ENCODE peak calls at places on chromosome 15, in seven cellular contexts. One of them, this sample, is unnamed.

GRCh38 chr15:89632563-89633430 is 22.5 kb downstream of the KIF7 start:
- DNase-seq in SK-N-SH: peak; percentile 14
- DNase-seq in HCT116: no peak
- DNase-seq in A549: no peak
- DNase-seq in IMR-90: no peak
- DNase-seq in PC-3: no peak
- DNase-seq in GM23248: no peak
- DNase-seq in this sample: no peak

GRCh38 chr15:41926184-41927056 is 32.6 kb upstream of the SPTBN5 start:
- DNase-seq in A549: no peak
- DNase-seq in IMR-90: no peak
- DNase-seq in PC-3: peak; percentile 67
- DNase-seq in SK-N-SH: no peak
- DNase-seq in GM23248: peak; percentile 65
- DNase-seq in HCT116: no peak
- DNase-seq in this sample: no peak

GRCh38 chr15:81281925-81282895 is 41.7 kb downstream of the STARD5 start:
- DNase-seq in GM23248: no peak
- DNase-seq in HCT116: no peak
- DNase-seq in IMR-90: no peak
- DNase-seq in SK-N-SH: no peak
- DNase-seq in PC-3: no peak
- DNase-seq in A549: no peak
- DNase-seq in this sample: no peak

GRCh38 chr15:91258436-91258779 is 158.4 kb downstream of the SV2B start:
- DNase-seq in A549: peak; percentile 28
- DNase-seq in PC-3: no peak
- DNase-seq in IMR-90: no peak
- DNase-seq in GM23248: no peak
- DNase-seq in HCT116: no peak
- DNase-seq in SK-N-SH: no peak
- DNase-seq in this sample: no peak

GRCh38 chr15:83284563-83285283 is at the start of gene BNC1:
- DNase-seq in PC-3: no peak
- DNase-seq in SK-N-SH: no peak
- DNase-seq in A549: no peak
- DNase-seq in IMR-90: no peak
- DNase-seq in HCT116: no peak
- DNase-seq in GM23248: no peak
- DNase-seq in this sample: no peak

GRCh38 chr15:52171386-52171785 is 19.8 kb downstream of the GNB5 start:
- DNase-seq in IMR-90: peak; percentile 24
- DNase-seq in HCT116: no peak
- DNase-seq in A549: no peak
- DNase-seq in SK-N-SH: peak; percentile 19
- DNase-seq in GM23248: peak; percentile 35
- DNase-seq in PC-3: no peak
- DNase-seq in this sample: no peak

GRCh38 chr15:33201376-33202189 is 7.1 kb upstream of the FMN1 start:
- DNase-seq in IMR-90: peak; percentile 20
- DNase-seq in HCT116: peak; percentile 95
- DNase-seq in PC-3: peak; percentile 98
- DNase-seq in A549: peak; percentile 96
- DNase-seq in SK-N-SH: peak; percentile 42
- DNase-seq in GM23248: peak; percentile 77
- DNase-seq in this sample: peak; percentile 45

GRCh38 chr15:49035825-49036224 is 10.4 kb downstream of the SECISBP2L start:
- DNase-seq in HCT116: no peak
- DNase-seq in SK-N-SH: no peak
- DNase-seq in PC-3: no peak
- DNase-seq in A549: no peak
- DNase-seq in GM23248: no peak
- DNase-seq in IMR-90: no peak
- DNase-seq in this sample: no peak

GRCh38 chr15:48862705-48863104 is 15.2 kb upstream of the EID1 start:
- DNase-seq in A549: no peak
- DNase-seq in SK-N-SH: no peak
- DNase-seq in GM23248: no peak
- DNase-seq in HCT116: no peak
- DNase-seq in PC-3: no peak
- DNase-seq in IMR-90: no peak
- DNase-seq in this sample: no peak

GRCh38 chr15:88613074-88613944 is 7.8 kb upstream of the AEN start:
- DNase-seq in PC-3: no peak
- DNase-seq in IMR-90: peak; percentile 33
- DNase-seq in SK-N-SH: no peak
- DNase-seq in HCT116: no peak
- DNase-seq in GM23248: no peak
- DNase-seq in A549: no peak
- DNase-seq in this sample: peak; percentile 24

GRCh38 chr15:87711011-87711410 is 545.5 kb downstream of the NTRK3 start:
- DNase-seq in GM23248: no peak
- DNase-seq in A549: no peak
- DNase-seq in HCT116: no peak
- DNase-seq in IMR-90: peak; percentile 45
- DNase-seq in SK-N-SH: no peak
- DNase-seq in PC-3: no peak
- DNase-seq in this sample: peak; percentile 82

GRCh38 chr15:39628131-39628482 is 47.2 kb downstream of the THBS1 start:
- DNase-seq in GM23248: no peak
- DNase-seq in HCT116: no peak
- DNase-seq in A549: no peak
- DNase-seq in SK-N-SH: no peak
- DNase-seq in PC-3: no peak
- DNase-seq in IMR-90: no peak
- DNase-seq in this sample: no peak

GRCh38 chr15:63071288-63071909 is 28.9 kb downstream of the TPM1 start:
- DNase-seq in IMR-90: no peak
- DNase-seq in HCT116: no peak
- DNase-seq in SK-N-SH: no peak
- DNase-seq in A549: no peak
- DNase-seq in PC-3: no peak
- DNase-seq in GM23248: peak; percentile 31
- DNase-seq in this sample: no peak

GRCh38 chr15:80554526-80554925 is 140.6 kb upstream of the ABHD17C start:
- DNase-seq in HCT116: no peak
- DNase-seq in PC-3: no peak
- DNase-seq in GM23248: no peak
- DNase-seq in A549: no peak
- DNase-seq in IMR-90: no peak
- DNase-seq in SK-N-SH: no peak
- DNase-seq in this sample: no peak

GRCh38 chr15:85950101-85950500 is 129.6 kb upstream of the AGBL1 start:
- DNase-seq in SK-N-SH: no peak
- DNase-seq in PC-3: no peak
- DNase-seq in GM23248: no peak
- DNase-seq in HCT116: no peak
- DNase-seq in A549: no peak
- DNase-seq in IMR-90: no peak
- DNase-seq in this sample: no peak

GRCh38 chr15:82093774-82094211 is 48.0 kb upstream of the MEX3B start:
- DNase-seq in SK-N-SH: no peak
- DNase-seq in GM23248: peak; percentile 89
- DNase-seq in PC-3: peak; percentile 80
- DNase-seq in HCT116: no peak
- DNase-seq in A549: peak; percentile 74
- DNase-seq in IMR-90: peak; percentile 97
- DNase-seq in this sample: peak; percentile 89

GRCh38 chr15:39084683-39085530 is 496.0 kb upstream of the THBS1 start:
- DNase-seq in PC-3: no peak
- DNase-seq in A549: no peak
- DNase-seq in SK-N-SH: peak; percentile 52
- DNase-seq in GM23248: peak; percentile 89
- DNase-seq in HCT116: no peak
- DNase-seq in IMR-90: peak; percentile 92
- DNase-seq in this sample: peak; percentile 91

GRCh38 chr15:60520041-60520824 is 41.3 kb upstream of the ICE2 start:
- DNase-seq in IMR-90: peak; percentile 61
- DNase-seq in SK-N-SH: no peak
- DNase-seq in PC-3: peak; percentile 93
- DNase-seq in HCT116: peak; percentile 16
- DNase-seq in A549: no peak
- DNase-seq in GM23248: peak; percentile 40
- DNase-seq in this sample: peak; percentile 30

GRCh38 chr15:101502572-101503295 is 13.2 kb upstream of the PCSK6 start:
- DNase-seq in GM23248: no peak
- DNase-seq in HCT116: no peak
- DNase-seq in IMR-90: no peak
- DNase-seq in A549: no peak
- DNase-seq in SK-N-SH: no peak
- DNase-seq in PC-3: no peak
- DNase-seq in this sample: no peak

GRCh38 chr15:71003314-71003713 is 110.7 kb downstream of the LRRC49 start:
- DNase-seq in PC-3: peak; percentile 8
- DNase-seq in SK-N-SH: no peak
- DNase-seq in A549: no peak
- DNase-seq in HCT116: no peak
- DNase-seq in GM23248: peak; percentile 49
- DNase-seq in IMR-90: peak; percentile 62
- DNase-seq in this sample: peak; percentile 53

DNA sequence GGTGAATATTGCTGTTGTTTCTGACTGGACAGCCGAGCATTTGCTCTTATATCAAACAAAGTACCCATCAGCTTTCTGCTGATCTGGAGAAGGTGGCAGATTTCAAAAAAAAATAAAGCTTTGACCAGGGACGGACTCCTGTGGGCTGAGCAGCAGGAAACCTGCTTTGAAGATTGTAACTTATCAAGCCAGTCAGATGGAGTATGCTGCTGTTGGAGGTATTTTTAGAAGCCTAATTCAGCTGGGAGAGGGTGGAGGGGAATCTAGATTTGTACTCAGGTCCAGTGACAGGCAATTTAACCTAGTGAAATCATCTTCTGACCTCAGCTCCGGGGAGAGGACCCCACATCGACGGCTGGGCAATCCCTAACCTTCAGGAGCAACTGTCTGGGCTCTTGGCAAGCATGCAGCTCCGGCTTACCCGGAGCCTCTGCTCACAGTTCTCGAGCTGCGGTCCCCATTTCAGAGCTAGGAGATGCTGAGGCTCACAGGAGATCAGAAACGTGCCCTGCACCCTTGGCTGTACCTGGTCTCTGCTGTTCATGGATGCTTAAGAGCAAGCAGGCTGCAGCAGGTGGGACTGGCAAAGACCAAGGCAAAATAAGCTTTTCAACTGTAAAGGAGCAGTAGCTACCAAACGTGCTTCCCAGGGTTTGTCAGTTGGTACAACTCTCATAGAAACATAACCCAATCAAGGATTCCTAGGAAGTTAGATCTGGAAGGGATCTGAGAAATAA is 89.3 kb upstream of the ST8SIA2 start:
- DNase-seq in HCT116: no peak
- DNase-seq in A549: no peak
- DNase-seq in SK-N-SH: no peak
- DNase-seq in PC-3: no peak
- DNase-seq in IMR-90: no peak
- DNase-seq in GM23248: no peak
- DNase-seq in this sample: no peak
- H3K4me2 ChIP-seq in HCT116: no peak overlapping the region
- H3K4me2 ChIP-seq in A549: no peak overlapping the region
- H3K4me2 ChIP-seq in SK-N-SH: no peak overlapping the region
- H3K4me2 ChIP-seq in PC-3: no peak overlapping the region
- H3K4me2 ChIP-seq in IMR-90: no peak overlapping the region
- H3K4me2 ChIP-seq in GM23248: no peak overlapping the region
- H3K4me2 ChIP-seq in this sample: no peak overlapping the region

GRCh38 chr15:78060232-78060631 is 17.3 kb downstream of the TBC1D2B start:
- DNase-seq in GM23248: no peak
- DNase-seq in HCT116: no peak
- DNase-seq in PC-3: no peak
- DNase-seq in IMR-90: no peak
- DNase-seq in SK-N-SH: no peak
- DNase-seq in A549: no peak
- DNase-seq in this sample: no peak
- H3K4me2 ChIP-seq in GM23248: no peak overlapping the region
- H3K4me2 ChIP-seq in HCT116: no peak overlapping the region
- H3K4me2 ChIP-seq in PC-3: no peak overlapping the region
- H3K4me2 ChIP-seq in IMR-90: no peak overlapping the region
- H3K4me2 ChIP-seq in SK-N-SH: no peak overlapping the region
- H3K4me2 ChIP-seq in A549: no peak overlapping the region
- H3K4me2 ChIP-seq in this sample: no peak overlapping the region

GRCh38 chr15:66573348-66573718 is 7.5 kb upstream of the LCTL start:
- DNase-seq in SK-N-SH: no peak
- DNase-seq in GM23248: no peak
- DNase-seq in PC-3: no peak
- DNase-seq in A549: no peak
- DNase-seq in HCT116: no peak
- DNase-seq in IMR-90: no peak
- DNase-seq in this sample: no peak
- H3K4me2 ChIP-seq in SK-N-SH: no peak overlapping the region
- H3K4me2 ChIP-seq in GM23248: peak overlapping the region; percentile 64
- H3K4me2 ChIP-seq in PC-3: no peak overlapping the region
- H3K4me2 ChIP-seq in A549: no peak overlapping the region
- H3K4me2 ChIP-seq in HCT116: no peak overlapping the region
- H3K4me2 ChIP-seq in IMR-90: no peak overlapping the region
- H3K4me2 ChIP-seq in this sample: no peak overlapping the region

GRCh38 chr15:75114327-75114726 is 87.4 kb upstream of the C15orf39 start:
- DNase-seq in SK-N-SH: no peak
- DNase-seq in GM23248: no peak
- DNase-seq in HCT116: no peak
- DNase-seq in A549: no peak
- DNase-seq in PC-3: no peak
- DNase-seq in IMR-90: no peak
- DNase-seq in this sample: no peak

GRCh38 chr15:75109731-75110130 is 86.3 kb downstream of the PPCDC start:
- DNase-seq in HCT116: no peak
- DNase-seq in GM23248: no peak
- DNase-seq in SK-N-SH: no peak
- DNase-seq in A549: no peak
- DNase-seq in PC-3: no peak
- DNase-seq in IMR-90: no peak
- DNase-seq in this sample: no peak

GRCh38 chr15:75112278-75112847 is 89.0 kb downstream of the PPCDC start:
- DNase-seq in A549: no peak
- DNase-seq in GM23248: no peak
- DNase-seq in IMR-90: no peak
- DNase-seq in PC-3: peak; percentile 15
- DNase-seq in SK-N-SH: no peak
- DNase-seq in HCT116: no peak
- DNase-seq in this sample: no peak

GRCh38 chr15:75114796-75115195 is 86.9 kb upstream of the C15orf39 start:
- DNase-seq in PC-3: no peak
- DNase-seq in A549: no peak
- DNase-seq in HCT116: no peak
- DNase-seq in GM23248: no peak
- DNase-seq in SK-N-SH: no peak
- DNase-seq in IMR-90: no peak
- DNase-seq in this sample: no peak

DNA sequence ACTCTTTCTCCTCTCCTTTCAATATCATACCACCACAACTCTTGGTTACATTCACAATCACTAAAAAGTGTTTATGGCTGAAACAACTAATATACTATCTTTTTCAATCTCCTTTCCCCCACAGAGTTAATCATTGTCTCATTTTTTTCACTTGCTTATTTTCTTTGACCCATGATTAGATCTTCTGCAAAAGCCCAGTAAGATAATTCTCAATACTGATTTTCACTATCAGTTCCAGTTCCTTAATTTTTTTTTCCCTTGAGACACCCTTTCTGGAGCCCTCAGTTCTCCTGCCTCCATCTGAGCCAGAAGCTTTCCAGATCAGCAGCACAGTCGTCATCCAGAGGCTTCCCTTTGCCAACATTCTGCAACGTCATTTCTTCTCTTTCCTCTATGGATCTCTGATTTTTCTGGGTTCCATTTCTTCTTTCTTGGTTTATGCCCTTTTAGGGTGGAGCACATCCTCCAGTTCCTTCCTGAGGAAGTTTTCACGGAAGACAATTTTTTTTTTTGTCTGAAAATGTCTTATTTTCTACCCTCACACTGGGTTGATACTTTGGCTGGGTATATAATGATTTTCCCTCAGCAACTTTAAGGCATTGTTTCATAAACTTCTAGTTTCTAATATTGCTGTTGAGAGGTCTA is 88.7 kb upstream of the C15orf39 start:
- DNase-seq in GM23248: no peak
- DNase-seq in A549: no peak
- DNase-seq in SK-N-SH: no peak
- DNase-seq in HCT116: no peak
- DNase-seq in IMR-90: no peak
- DNase-seq in PC-3: no peak
- DNase-seq in this sample: no peak
- H3K4me2 ChIP-seq in GM23248: no peak overlapping the region
- H3K4me2 ChIP-seq in A549: no peak overlapping the region
- H3K4me2 ChIP-seq in SK-N-SH: no peak overlapping the region
- H3K4me2 ChIP-seq in HCT116: no peak overlapping the region
- H3K4me2 ChIP-seq in IMR-90: no peak overlapping the region
- H3K4me2 ChIP-seq in PC-3: no peak overlapping the region
- H3K4me2 ChIP-seq in this sample: no peak overlapping the region